ENCODE peak calls at places on chromosome 13, in ten cellular contexts. A is left lung; E is fibroblast of lung; P is endodermal cell; F is Peyer's patch; R is cardiac muscle cell; G is CD8-positive, alpha-beta T cell; O is uterus; J is colonic mucosa; X is heart right ventricle. Q is an unnamed sample. For H3K27me3, H3K9me3 and H3K4me1, the result is how much of the 10 kb centered on the place peaks cover.

GRCh38 chr13:102903659-102904407 is 58.0 kb downstream of the ERCC5 start:
- DNase-seq in A (no peak), E (no peak), P (peak), F (no peak), R (peak), G (no peak), O (no peak), J (no peak), X (no peak), Q (no peak)

GRCh38 chr13:41613984-41614581 is 156.7 kb downstream of the RGCC start:
- DNase-seq in A (peak), E (peak), P (no peak), F (no peak), R (peak), G (no peak), O (peak), J (no peak), X (peak), Q (no peak)

GRCh38 chr13:39446865-39447264 is 156.1 kb downstream of the LHFPL6 start:
- DNase-seq in A (no peak), E (no peak), P (no peak), F (no peak), R (no peak), G (no peak), O (no peak), J (no peak), X (no peak), Q (no peak)

GRCh38 chr13:70253411-70253810 is 145.2 kb upstream of the KLHL1 start:
- DNase-seq in A (no peak), E (peak), P (no peak), F (no peak), R (no peak), G (no peak), O (no peak), J (no peak), X (no peak), Q (no peak)

GRCh38 chr13:32622827-32623226 is 36.6 kb downstream of the PDS5B start:
- DNase-seq in A (no peak), E (no peak), P (no peak), F (no peak), R (no peak), G (no peak), O (no peak), J (no peak), X (no peak), Q (no peak)

GRCh38 chr13:51590966-51591627 is 6.8 kb downstream of the WDFY2 start:
- DNase-seq in A (no peak), E (peak), P (no peak), F (no peak), R (peak), G (no peak), O (peak), J (no peak), X (no peak), Q (no peak)

GRCh38 chr13:112670118-112670517 is 19.7 kb upstream of the ATP11A start:
- DNase-seq in A (no peak), E (no peak), P (peak), F (no peak), R (no peak), G (no peak), O (no peak), J (no peak), X (no peak), Q (no peak)

GRCh38 chr13:112575680-112576079 is 12.3 kb downstream of the TUBGCP3 start:
- DNase-seq in A (no peak), E (peak), P (peak), F (no peak), R (no peak), G (no peak), O (no peak), J (no peak), X (no peak), Q (no peak)

GRCh38 chr13:48595330-48596127 is 58.2 kb upstream of the CYSLTR2 start:
- DNase-seq in A (peak), E (peak), P (peak), F (no peak), R (peak), G (peak), O (peak), J (peak), X (no peak), Q (peak)

GRCh38 chr13:99218969-99219368 is 18.3 kb downstream of the UBAC2 start:
- DNase-seq in A (no peak), E (no peak), P (no peak), F (no peak), R (no peak), G (peak), O (no peak), J (no peak), X (no peak), Q (peak)

GRCh38 chr13:110634558-110634957 is 19.2 kb downstream of the NAXD start:
- DNase-seq in A (no peak), E (peak), P (peak), F (no peak), R (peak), G (no peak), O (no peak), J (no peak), X (no peak), Q (no peak)

GRCh38 chr13:73914119-73914518 is 220.1 kb downstream of the KLF12 start:
- DNase-seq in A (no peak), E (peak), P (no peak), F (no peak), R (peak), G (no peak), O (no peak), J (no peak), X (no peak), Q (no peak)

GRCh38 chr13:72849571-72849970 is 67.6 kb downstream of the PIBF1 start:
- DNase-seq in A (no peak), E (peak), P (no peak), F (no peak), R (peak), G (no peak), O (no peak), J (no peak), X (no peak), Q (no peak)

GRCh38 chr13:98216135-98216565 is 39.1 kb upstream of the RNF113B start:
- DNase-seq in A (peak), E (peak), P (no peak), F (no peak), R (peak), G (no peak), O (no peak), J (no peak), X (peak), Q (no peak)

GRCh38 chr13:112657850-112658445 is 31.9 kb upstream of the ATP11A start:
- DNase-seq in A (no peak), E (peak), P (peak), F (no peak), R (peak), G (no peak), O (peak), J (no peak), X (no peak), Q (no peak)

GRCh38 chr13:44918323-44919102 is 70.8 kb downstream of the NUFIP1 start:
- DNase-seq in A (peak), E (peak), P (peak), F (peak), R (peak), G (peak), O (peak), J (peak), X (peak), Q (peak)

GRCh38 chr13:112959701-112960542 is 9.1 kb upstream of the MCF2L start:
- DNase-seq in A (peak), E (no peak), P (peak), F (no peak), R (no peak), G (no peak), O (no peak), J (no peak), X (no peak), Q (no peak)

GRCh38 chr13:107231941-107232340 is 664.0 kb upstream of the ARGLU1 start:
- DNase-seq in A (no peak), E (no peak), P (no peak), F (no peak), R (no peak), G (no peak), O (no peak), J (no peak), X (no peak), Q (no peak)

GRCh38 chr13:51006067-51006800 is 96.6 kb downstream of the RNASEH2B start:
- DNase-seq in A (no peak), E (no peak), P (no peak), F (no peak), R (peak), G (no peak), O (peak), J (no peak), X (no peak), Q (no peak)

GRCh38 chr13:45194081-45194939 is 6.5 kb downstream of the KCTD4 start:
- DNase-seq in A (peak), E (peak), P (peak), F (no peak), R (peak), G (no peak), O (no peak), J (no peak), X (peak), Q (no peak)

GRCh38 chr13:37179646-37180045 is 74.2 kb upstream of the CSNK1A1L start:
- DNase-seq in A (no peak), E (peak), P (no peak), F (no peak), R (no peak), G (no peak), O (no peak), J (no peak), X (no peak), Q (no peak)

GRCh38 chr13:46679369-46680180 is 117.4 kb downstream of the ESD start:
- DNase-seq in A (no peak), E (peak), P (no peak), F (no peak), R (peak), G (peak), O (peak), J (no peak), X (no peak), Q (peak)

GRCh38 chr13:48110132-48110868 is 15.4 kb upstream of the MED4 start:
- DNase-seq in A (no peak), E (peak), P (no peak), F (no peak), R (peak), G (no peak), O (no peak), J (no peak), X (no peak), Q (no peak)

GRCh38 chr13:80276371-80277289 is 64.3 kb downstream of the SPRY2 start:
- DNase-seq in A (no peak), E (peak), P (no peak), F (no peak), R (peak), G (no peak), O (no peak), J (no peak), X (no peak), Q (no peak)

GRCh38 chr13:75365724-75366173 is 116.2 kb downstream of the TBC1D4 start:
- DNase-seq in A (no peak), E (peak), P (no peak), F (no peak), R (peak), G (no peak), O (no peak), J (no peak), X (no peak), Q (no peak)

GRCh38 chr13:50340146-50340545 is 324.9 kb downstream of the KCNRG start:
- DNase-seq in A (no peak), E (no peak), P (no peak), F (no peak), R (no peak), G (no peak), O (no peak), J (no peak), X (no peak), Q (no peak)

GRCh38 chr13:36157475-36157874 is 26.3 kb upstream of the DCLK1 start:
- DNase-seq in A (no peak), E (no peak), P (no peak), F (no peak), R (no peak), G (no peak), O (no peak), J (no peak), X (no peak), Q (no peak)

DNA sequence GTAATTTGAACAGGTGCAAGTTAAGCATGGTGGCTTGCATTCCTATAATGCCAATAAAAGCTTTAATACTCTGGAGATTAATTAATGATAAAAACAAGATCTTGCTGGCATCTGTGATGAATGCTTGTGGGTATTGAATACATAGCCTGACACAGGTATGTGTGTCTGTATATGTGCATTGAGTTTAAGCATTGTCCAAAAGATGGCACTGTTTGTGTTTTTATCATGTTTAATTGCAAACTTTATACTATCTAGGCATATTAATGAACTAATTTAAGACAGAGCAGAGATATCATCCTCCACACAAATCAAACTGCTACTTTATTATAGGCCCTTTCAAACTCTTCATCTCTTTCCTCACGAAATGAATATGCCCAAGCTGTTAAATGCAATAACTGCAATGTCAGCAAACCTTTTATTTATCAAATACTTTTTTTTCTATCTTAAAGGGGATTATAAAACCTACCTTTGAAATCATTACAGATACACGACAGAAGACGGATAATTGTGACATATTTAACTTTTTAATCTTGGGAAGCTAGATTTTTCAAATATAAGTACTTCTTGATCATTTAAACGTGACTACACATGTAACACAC is 86.5 kb downstream of the TNFSF11 start:
- DNase-seq in A (no peak), E (peak), P (no peak), F (no peak), R (peak), G (no peak), O (no peak), J (no peak), X (no peak), Q (no peak)
- H3K27me3 ChIP-seq in A (under half), E (under half), P (under half), F (under half), R (under half), G (under half), O (under half), J (under half), X (under half), Q (under half)

DNA sequence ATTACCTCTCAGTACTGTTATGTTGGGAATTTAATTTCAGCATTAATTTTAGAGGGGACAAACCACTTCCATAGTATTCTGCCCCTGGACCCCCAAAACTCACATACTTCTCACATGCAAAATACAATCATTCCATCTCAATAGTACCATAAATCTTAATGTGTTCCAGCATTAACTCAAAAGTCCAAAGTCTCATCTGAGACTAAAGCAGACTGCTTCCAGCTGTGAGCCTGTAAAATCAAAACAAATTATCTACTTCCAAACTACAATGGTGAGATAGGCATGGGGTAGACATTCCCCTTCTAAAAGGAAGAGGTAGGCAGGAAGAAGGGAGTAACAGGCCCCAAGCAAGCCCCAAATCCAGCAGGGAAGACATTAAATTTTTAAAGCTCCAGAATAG is 9.4 kb upstream of the FGF9 start:
- DNase-seq in A (no peak), E (no peak), P (no peak), F (no peak), R (no peak), G (no peak), O (no peak), J (no peak), X (no peak), Q (no peak)
- H3K9me3 ChIP-seq in A (under half), E (under half), P (under half), F (under half), R (under half), G (under half), O (under half), J (under half), X (under half), Q (under half)

GRCh38 chr13:67227131-67227983 is 2.8 kb downstream of the PCDH9 start:
- DNase-seq in A (no peak), E (no peak), P (no peak), F (no peak), R (no peak), G (no peak), O (no peak), J (no peak), X (no peak), Q (no peak)
- H3K4me1 ChIP-seq in A (under half), E (under half), P (under half), F (under half), R (under half), G (under half), O (under half), J (under half), X (under half), Q (under half)

DNA sequence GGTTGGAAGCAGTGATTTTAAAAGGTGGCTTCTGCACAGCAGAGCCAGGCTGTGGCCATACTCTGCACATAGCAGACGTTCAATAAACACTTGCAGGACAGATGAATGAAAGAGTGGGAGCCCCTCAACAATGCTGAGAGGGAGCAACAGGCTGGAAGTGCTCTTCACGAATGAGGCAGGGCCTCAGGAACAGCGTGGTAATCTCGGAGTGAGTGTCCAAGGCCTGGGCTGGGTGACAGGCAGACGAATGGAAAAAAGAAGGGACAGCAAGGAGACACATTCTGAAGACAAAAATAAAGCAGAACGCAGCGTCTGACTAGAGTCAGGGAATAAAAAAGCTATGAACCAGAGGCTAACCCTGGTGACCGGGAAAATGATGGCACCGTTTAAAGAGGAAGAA is 11.1 kb downstream of the GJA3 start:
- DNase-seq in A (no peak), E (no peak), P (peak), F (no peak), R (no peak), G (no peak), O (no peak), J (no peak), X (no peak), Q (no peak)
- H3K27me3 ChIP-seq in A (under half), E (under half), P (under half), F (under half), R (under half), G (under half), O (under half), J (under half), X (under half), Q (under half)

Q was measured in CD8-positive, alpha-beta memory T cell.